ENCODE peak calls at places on chromosomes 7 and 10, in nine cellular contexts. Z is endothelial cell of umbilical vein, T is lung, M is WERI-Rb-1, K is AG04450, V is right atrium auricular region, C is heart left ventricle, B is A549, S is IMR-90. G is an unnamed sample.

GRCh38 chr7:33062023-33062781 is at the start of gene NT5C3A:
- DNase-seq in Z (peak; percentile 48), T (peak; percentile 35), M (peak; percentile 57), K (no peak), V (no peak), C (peak; percentile 30), B (peak; percentile 51), S (no peak), G (peak; percentile 47)

GRCh38 chr10:12531305-12531738 is 182.0 kb downstream of the CAMK1D start:
- DNase-seq in Z (no peak), T (no peak), M (no peak), K (no peak), V (peak; percentile 51), C (peak; percentile 44), B (no peak), S (peak; percentile 18), G (no peak)

GRCh38 chr7:156640949-156641485 is 443 bp downstream of the RNF32 start:
- DNase-seq in Z (no peak), T (peak; percentile 41), M (no peak), K (no peak), V (no peak), C (peak; percentile 8), B (peak; percentile 53), S (peak; percentile 57), G (peak; percentile 44)

GRCh38 chr7:29657288-29657687 is 93.7 kb downstream of the PRR15 start:
- DNase-seq in Z (no peak), T (no peak), M (no peak), K (no peak), V (no peak), C (no peak), B (no peak), S (no peak), G (no peak)

GRCh38 chr7:85821926-85822325 is 635.1 kb upstream of the SEMA3D start:
- DNase-seq in Z (no peak), T (no peak), M (no peak), K (no peak), V (no peak), C (no peak), B (no peak), S (no peak), G (no peak)

GRCh38 chr7:20213378-20213777 is 3.8 kb downstream of the MACC1 start:
- DNase-seq in Z (no peak), T (no peak), M (no peak), K (no peak), V (no peak), C (no peak), B (no peak), S (no peak), G (no peak)

GRCh38 chr10:110034596-110034995 is 26.8 kb downstream of the ADD3 start:
- DNase-seq in Z (peak; percentile 61), T (no peak), M (no peak), K (no peak), V (no peak), C (no peak), B (no peak), S (peak; percentile 62), G (no peak)

GRCh38 chr10:110893559-110894179 is 21.9 kb downstream of the PDCD4 start:
- DNase-seq in Z (peak; percentile 62), T (no peak), M (no peak), K (no peak), V (no peak), C (no peak), B (peak; percentile 48), S (peak; percentile 46), G (no peak)

GRCh38 chr7:48904975-48905374 is 19.4 kb upstream of the CDC14C start:
- DNase-seq in Z (no peak), T (no peak), M (no peak), K (no peak), V (no peak), C (no peak), B (no peak), S (no peak), G (no peak)

GRCh38 chr7:14806886-14807285 is 95.7 kb downstream of the DGKB start:
- DNase-seq in Z (no peak), T (no peak), M (no peak), K (peak; percentile 3), V (no peak), C (no peak), B (no peak), S (peak; percentile 3), G (no peak)

GRCh38 chr10:72746606-72747357 is 54.8 kb downstream of the MCU start:
- DNase-seq in Z (peak; percentile 35), T (no peak), M (no peak), K (no peak), V (no peak), C (no peak), B (no peak), S (no peak), G (no peak)

GRCh38 chr7:66205736-66206080 is 574 bp downstream of the TPST1 start:
- DNase-seq in Z (peak; percentile 29), T (no peak), M (peak; percentile 32), K (no peak), V (no peak), C (peak; percentile 20), B (peak; percentile 25), S (no peak), G (peak; percentile 35)

GRCh38 chr10:24721254-24722106 is 2.2 kb downstream of the ARHGAP21 start:
- DNase-seq in Z (peak; percentile 55), T (peak; percentile 38), M (no peak), K (no peak), V (peak; percentile 63), C (peak; percentile 17), B (peak; percentile 20), S (peak; percentile 12), G (peak; percentile 46)

GRCh38 chr10:44857363-44858016 is 53.6 kb upstream of the TMEM72 start:
- DNase-seq in Z (peak; percentile 40), T (peak; percentile 56), M (peak; percentile 56), K (peak; percentile 54), V (peak; percentile 70), C (peak; percentile 77), B (peak; percentile 55), S (peak; percentile 84), G (peak; percentile 51)

GRCh38 chr7:117155694-117156093 is 167.2 kb downstream of the WNT2 start:
- DNase-seq in Z (no peak), T (no peak), M (no peak), K (no peak), V (no peak), C (no peak), B (no peak), S (no peak), G (no peak)

GRCh38 chr7:82044497-82045080 is 274.7 kb upstream of the HGF start:
- DNase-seq in Z (peak; percentile 67), T (peak; percentile 38), M (peak; percentile 22), K (no peak), V (peak; percentile 65), C (peak; percentile 23), B (no peak), S (peak; percentile 58), G (peak; percentile 40)

GRCh38 chr7:235576-236395 is 43.4 kb downstream of the FAM20C start:
- DNase-seq in Z (no peak), T (no peak), M (no peak), K (no peak), V (no peak), C (peak; percentile 47), B (no peak), S (no peak), G (peak; percentile 95)
- H3K9me3 ChIP-seq in Z (no peaks in the 10 kb centered on the region), T (no peaks in the 10 kb centered on the region), M (no peaks in the 10 kb centered on the region), K (peaks cover 6% of the 10 kb centered on the region), V (no peaks in the 10 kb centered on the region), C (no peaks in the 10 kb centered on the region), B (no peaks in the 10 kb centered on the region), S (no peaks in the 10 kb centered on the region), G (no peaks in the 10 kb centered on the region)

GRCh38 chr10:108783897-108784296 is 1139.4 kb downstream of the XPNPEP1 start:
- DNase-seq in Z (no peak), T (peak; percentile 39), M (peak; percentile 78), K (no peak), V (no peak), C (no peak), B (peak; percentile 2), S (peak; percentile 36), G (no peak)
- TF ChIP-seq CTCF in Z (no peak), T (no peak), M (peak; percentile 77), K (peak; percentile 19), V (no peak), C (no peak), B (peak; percentile 26), S (peak; percentile 27), G (no peak)

GRCh38 chr7:94666879-94667587 is 11.1 kb upstream of the SGCE start:
- DNase-seq in Z (no peak), T (no peak), M (no peak), K (no peak), V (no peak), C (no peak), B (no peak), S (no peak), G (no peak)

GRCh38 chr7:94665426-94665825 is 9.5 kb upstream of the SGCE start:
- DNase-seq in Z (no peak), T (no peak), M (no peak), K (no peak), V (no peak), C (no peak), B (no peak), S (no peak), G (no peak)

GRCh38 chr7:94662548-94662947 is 6.6 kb upstream of the SGCE start:
- DNase-seq in Z (no peak), T (no peak), M (no peak), K (no peak), V (no peak), C (no peak), B (no peak), S (no peak), G (no peak)

GRCh38 chr7:94660006-94660405 is 4.1 kb upstream of the SGCE start:
- DNase-seq in Z (peak; percentile 27), T (no peak), M (no peak), K (no peak), V (no peak), C (no peak), B (no peak), S (no peak), G (no peak)

DNA sequence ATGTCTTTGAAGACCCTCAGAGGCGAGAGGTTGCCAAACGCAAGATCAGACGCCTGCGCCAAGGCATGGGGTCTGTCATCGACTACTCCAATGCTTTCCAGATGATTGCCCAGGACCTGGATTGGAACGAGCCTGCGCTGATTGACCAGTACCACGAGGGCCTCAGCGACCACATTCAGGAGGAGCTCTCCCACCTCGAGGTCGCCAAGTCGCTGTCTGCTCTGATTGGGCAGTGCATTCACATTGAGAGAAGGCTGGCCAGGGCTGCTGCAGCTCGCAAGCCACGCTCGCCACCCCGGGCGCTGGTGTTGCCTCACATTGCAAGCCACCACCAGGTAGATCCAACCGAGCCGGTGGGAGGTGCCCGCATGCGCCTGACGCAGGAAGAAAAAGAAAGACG is 8.1 kb upstream of the SGCE start:
- DNase-seq in Z (no peak), T (no peak), M (no peak), K (no peak), V (no peak), C (no peak), B (no peak), S (no peak), G (no peak)
- H3K9me3 ChIP-seq in Z (no peaks in the 10 kb centered on the region), T (peaks cover 4% of the 10 kb centered on the region), M (no peaks in the 10 kb centered on the region), K (peaks cover 8% of the 10 kb centered on the region), V (no peaks in the 10 kb centered on the region), C (no peaks in the 10 kb centered on the region), B (no peaks in the 10 kb centered on the region), S (no peaks in the 10 kb centered on the region), G (no peaks in the 10 kb centered on the region)

DNA sequence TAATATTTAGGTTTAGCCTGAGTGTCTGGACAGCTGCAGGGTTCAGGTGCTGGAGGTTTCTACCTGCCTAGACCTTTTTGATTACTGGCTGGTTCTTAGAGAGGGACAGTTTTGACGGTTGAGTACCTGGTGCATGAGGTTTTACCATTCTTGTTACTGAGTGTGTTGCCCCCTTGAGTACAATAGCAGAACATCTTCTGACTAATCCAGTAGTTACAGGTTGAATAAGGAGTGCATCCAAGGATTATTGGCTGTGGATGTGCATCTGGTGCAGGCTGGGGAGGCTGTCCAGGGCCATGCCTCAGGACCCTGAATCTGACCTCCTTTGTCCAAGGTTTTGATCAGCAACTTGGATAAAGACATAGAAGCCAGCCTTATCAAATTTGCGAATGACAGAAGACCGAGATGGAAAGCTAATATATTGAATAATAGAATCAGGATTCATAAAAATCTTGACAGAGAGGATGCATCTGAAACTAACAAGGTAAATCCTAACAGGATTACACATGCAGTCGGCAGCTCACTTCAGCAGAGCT is 23.1 kb downstream of the PLPP4 start:
- DNase-seq in Z (no peak), T (no peak), M (peak; percentile 70), K (no peak), V (peak; percentile 23), C (no peak), B (no peak), S (no peak), G (no peak)
- TF ChIP-seq CTCF in Z (peak; percentile 8), T (no peak), M (peak; percentile 68), K (no peak), V (no peak), C (no peak), B (no peak), S (no peak), G (no peak)

G was measured in thyroid gland.